ENCODE peak calls at places on chromosomes 13 and 19, in six cellular contexts. One of them, this sample, is unnamed.

GRCh38 chr13:23969672-23970071 is 72.4 kb upstream of the C1QTNF9B start:
- DNase-seq in GOT3: no peak
- DNase-seq in mesenteric fat pad: no peak
- DNase-seq in CD8-positive, alpha-beta T cell: no peak
- DNase-seq in activated naive CD8-positive, alpha-beta T cell treated with anti-CD3 and anti-CD28 coated beads, Interleukin-2, amount 50 U/mL, for 16 hours: no peak
- DNase-seq in right lobe of liver: no peak
- DNase-seq in this sample: no peak

GRCh38 chr13:80979035-80979641 is 638.2 kb upstream of the SPRY2 start:
- DNase-seq in GOT3: no peak
- DNase-seq in mesenteric fat pad: no peak
- DNase-seq in CD8-positive, alpha-beta T cell: no peak
- DNase-seq in activated naive CD8-positive, alpha-beta T cell treated with anti-CD3 and anti-CD28 coated beads, Interleukin-2, amount 50 U/mL, for 16 hours: no peak
- DNase-seq in right lobe of liver: no peak
- DNase-seq in this sample: no peak

GRCh38 chr19:39194832-39195542 is 1.8 kb upstream of the NCCRP1 start:
- DNase-seq in GOT3: no peak
- DNase-seq in mesenteric fat pad: no peak
- DNase-seq in CD8-positive, alpha-beta T cell: no peak
- DNase-seq in activated naive CD8-positive, alpha-beta T cell treated with anti-CD3 and anti-CD28 coated beads, Interleukin-2, amount 50 U/mL, for 16 hours: no peak
- DNase-seq in right lobe of liver: no peak
- DNase-seq in this sample: no peak

GRCh38 chr19:8209111-8209964 is at the start of gene CERS4:
- DNase-seq in GOT3: no peak
- DNase-seq in mesenteric fat pad: peak; percentile 91
- DNase-seq in CD8-positive, alpha-beta T cell: peak; percentile 80
- DNase-seq in activated naive CD8-positive, alpha-beta T cell treated with anti-CD3 and anti-CD28 coated beads, Interleukin-2, amount 50 U/mL, for 16 hours: peak; percentile 59
- DNase-seq in right lobe of liver: peak; percentile 91
- DNase-seq in this sample: peak; percentile 93

GRCh38 chr19:609001-609340 is 19.3 kb downstream of the HCN2 start:
- DNase-seq in GOT3: no peak
- DNase-seq in mesenteric fat pad: no peak
- DNase-seq in CD8-positive, alpha-beta T cell: no peak
- DNase-seq in activated naive CD8-positive, alpha-beta T cell treated with anti-CD3 and anti-CD28 coated beads, Interleukin-2, amount 50 U/mL, for 16 hours: no peak
- DNase-seq in right lobe of liver: peak; percentile 51
- DNase-seq in this sample: peak; percentile 67

GRCh38 chr19:4454952-4455738 is 2.4 kb downstream of the UBXN6 start:
- DNase-seq in GOT3: no peak
- DNase-seq in mesenteric fat pad: no peak
- DNase-seq in CD8-positive, alpha-beta T cell: no peak
- DNase-seq in activated naive CD8-positive, alpha-beta T cell treated with anti-CD3 and anti-CD28 coated beads, Interleukin-2, amount 50 U/mL, for 16 hours: no peak
- DNase-seq in right lobe of liver: no peak
- DNase-seq in this sample: no peak

GRCh38 chr19:38669532-38669931 is 22.1 kb downstream of the ACTN4 start:
- DNase-seq in GOT3: no peak
- DNase-seq in mesenteric fat pad: no peak
- DNase-seq in CD8-positive, alpha-beta T cell: peak; percentile 37
- DNase-seq in activated naive CD8-positive, alpha-beta T cell treated with anti-CD3 and anti-CD28 coated beads, Interleukin-2, amount 50 U/mL, for 16 hours: no peak
- DNase-seq in right lobe of liver: no peak
- DNase-seq in this sample: no peak

GRCh38 chr13:114002009-114002544 is 28.2 kb upstream of the C13orf46 start:
- DNase-seq in GOT3: no peak
- DNase-seq in mesenteric fat pad: no peak
- DNase-seq in CD8-positive, alpha-beta T cell: no peak
- DNase-seq in activated naive CD8-positive, alpha-beta T cell treated with anti-CD3 and anti-CD28 coated beads, Interleukin-2, amount 50 U/mL, for 16 hours: no peak
- DNase-seq in right lobe of liver: peak; percentile 8
- DNase-seq in this sample: peak; percentile 48

GRCh38 chr13:79194272-79194671 is 211.8 kb downstream of the RBM26 start:
- DNase-seq in GOT3: no peak
- DNase-seq in mesenteric fat pad: no peak
- DNase-seq in CD8-positive, alpha-beta T cell: peak; percentile 5
- DNase-seq in activated naive CD8-positive, alpha-beta T cell treated with anti-CD3 and anti-CD28 coated beads, Interleukin-2, amount 50 U/mL, for 16 hours: no peak
- DNase-seq in right lobe of liver: no peak
- DNase-seq in this sample: no peak

GRCh38 chr13:30790592-30790991 is 55.2 kb downstream of the ALOX5AP start:
- DNase-seq in GOT3: no peak
- DNase-seq in mesenteric fat pad: no peak
- DNase-seq in CD8-positive, alpha-beta T cell: no peak
- DNase-seq in activated naive CD8-positive, alpha-beta T cell treated with anti-CD3 and anti-CD28 coated beads, Interleukin-2, amount 50 U/mL, for 16 hours: no peak
- DNase-seq in right lobe of liver: no peak
- DNase-seq in this sample: no peak

GRCh38 chr19:4713384-4713951 is 10.2 kb downstream of the DPP9 start:
- DNase-seq in GOT3: peak; percentile 45
- DNase-seq in mesenteric fat pad: no peak
- DNase-seq in CD8-positive, alpha-beta T cell: no peak
- DNase-seq in activated naive CD8-positive, alpha-beta T cell treated with anti-CD3 and anti-CD28 coated beads, Interleukin-2, amount 50 U/mL, for 16 hours: no peak
- DNase-seq in right lobe of liver: peak; percentile 89
- DNase-seq in this sample: no peak

GRCh38 chr19:14375055-14375581 is 6.1 kb upstream of the ADGRE5 start:
- DNase-seq in GOT3: no peak
- DNase-seq in mesenteric fat pad: no peak
- DNase-seq in CD8-positive, alpha-beta T cell: peak; percentile 77
- DNase-seq in activated naive CD8-positive, alpha-beta T cell treated with anti-CD3 and anti-CD28 coated beads, Interleukin-2, amount 50 U/mL, for 16 hours: no peak
- DNase-seq in right lobe of liver: peak; percentile 53
- DNase-seq in this sample: peak; percentile 89

GRCh38 chr13:84896128-84896527 is 903.1 kb downstream of the SLITRK6 start:
- DNase-seq in GOT3: no peak
- DNase-seq in mesenteric fat pad: no peak
- DNase-seq in CD8-positive, alpha-beta T cell: peak; percentile 16
- DNase-seq in activated naive CD8-positive, alpha-beta T cell treated with anti-CD3 and anti-CD28 coated beads, Interleukin-2, amount 50 U/mL, for 16 hours: no peak
- DNase-seq in right lobe of liver: no peak
- DNase-seq in this sample: peak; percentile 29

GRCh38 chr13:29922896-29923295 is 72.5 kb upstream of the UBL3 start:
- DNase-seq in GOT3: no peak
- DNase-seq in mesenteric fat pad: no peak
- DNase-seq in CD8-positive, alpha-beta T cell: no peak
- DNase-seq in activated naive CD8-positive, alpha-beta T cell treated with anti-CD3 and anti-CD28 coated beads, Interleukin-2, amount 50 U/mL, for 16 hours: no peak
- DNase-seq in right lobe of liver: no peak
- DNase-seq in this sample: no peak

GRCh38 chr13:73691891-73692290 is 442.3 kb downstream of the KLF12 start:
- DNase-seq in GOT3: no peak
- DNase-seq in mesenteric fat pad: no peak
- DNase-seq in CD8-positive, alpha-beta T cell: no peak
- DNase-seq in activated naive CD8-positive, alpha-beta T cell treated with anti-CD3 and anti-CD28 coated beads, Interleukin-2, amount 50 U/mL, for 16 hours: no peak
- DNase-seq in right lobe of liver: no peak
- DNase-seq in this sample: no peak

This sample was measured in left lung.